ENCODE peak calls at places on chromosome 18, in ten cellular contexts. One of them, this sample, is unnamed.

GRCh38 chr18:7584646-7585271 is 17.6 kb downstream of the PTPRM start:
- DNase-seq in fibroblast of mammary gland: no peak
- DNase-seq in neural crest cell: no peak
- DNase-seq in upper lobe of right lung: no peak
- DNase-seq in AG09309: no peak
- DNase-seq in endodermal cell: no peak
- DNase-seq in H9: no peak
- DNase-seq in heart right ventricle: no peak
- DNase-seq in AG09319: no peak
- DNase-seq in Calu3: no peak
- DNase-seq in this sample: no peak

GRCh38 chr18:67266246-67266570 is 250.3 kb downstream of the DSEL start:
- DNase-seq in neural crest cell: no peak
- DNase-seq in AG09319: no peak
- DNase-seq in fibroblast of mammary gland: no peak
- DNase-seq in upper lobe of right lung: no peak
- DNase-seq in H9: no peak
- DNase-seq in heart right ventricle: no peak
- DNase-seq in AG09309: no peak
- DNase-seq in Calu3: no peak
- DNase-seq in endodermal cell: no peak
- DNase-seq in this sample: no peak

GRCh38 chr18:62018034-62018760 is 125.4 kb upstream of the RNF152 start:
- DNase-seq in neural crest cell: no peak
- DNase-seq in heart right ventricle: peak
- DNase-seq in AG09319: peak
- DNase-seq in fibroblast of mammary gland: peak
- DNase-seq in AG09309: peak
- DNase-seq in Calu3: no peak
- DNase-seq in H9: no peak
- DNase-seq in upper lobe of right lung: no peak
- DNase-seq in endodermal cell: no peak
- DNase-seq in this sample: no peak

GRCh38 chr18:34650121-34650545 is 60.0 kb upstream of the DTNA start:
- DNase-seq in heart right ventricle: no peak
- DNase-seq in upper lobe of right lung: no peak
- DNase-seq in neural crest cell: no peak
- DNase-seq in endodermal cell: no peak
- DNase-seq in AG09319: peak
- DNase-seq in fibroblast of mammary gland: peak
- DNase-seq in AG09309: peak
- DNase-seq in Calu3: no peak
- DNase-seq in H9: no peak
- DNase-seq in this sample: no peak

GRCh38 chr18:22552254-22552653 is 134.5 kb upstream of the CTAGE1 start:
- DNase-seq in neural crest cell: no peak
- DNase-seq in endodermal cell: no peak
- DNase-seq in Calu3: peak
- DNase-seq in H9: no peak
- DNase-seq in upper lobe of right lung: no peak
- DNase-seq in fibroblast of mammary gland: no peak
- DNase-seq in AG09319: no peak
- DNase-seq in AG09309: no peak
- DNase-seq in heart right ventricle: no peak
- DNase-seq in this sample: no peak

GRCh38 chr18:7598167-7599062 is 31.3 kb downstream of the PTPRM start:
- DNase-seq in upper lobe of right lung: no peak
- DNase-seq in neural crest cell: no peak
- DNase-seq in endodermal cell: no peak
- DNase-seq in AG09319: no peak
- DNase-seq in H9: no peak
- DNase-seq in AG09309: no peak
- DNase-seq in heart right ventricle: no peak
- DNase-seq in Calu3: no peak
- DNase-seq in fibroblast of mammary gland: peak
- DNase-seq in this sample: no peak

GRCh38 chr18:40222736-40223135 is 1732.3 kb upstream of the PIK3C3 start:
- DNase-seq in fibroblast of mammary gland: peak
- DNase-seq in AG09309: no peak
- DNase-seq in heart right ventricle: no peak
- DNase-seq in AG09319: no peak
- DNase-seq in endodermal cell: no peak
- DNase-seq in H9: no peak
- DNase-seq in upper lobe of right lung: no peak
- DNase-seq in Calu3: no peak
- DNase-seq in neural crest cell: no peak
- DNase-seq in this sample: no peak

GRCh38 chr18:22048221-22048620 is 121.2 kb upstream of the GATA6 start:
- DNase-seq in heart right ventricle: no peak
- DNase-seq in Calu3: no peak
- DNase-seq in neural crest cell: no peak
- DNase-seq in endodermal cell: no peak
- DNase-seq in H9: no peak
- DNase-seq in AG09309: no peak
- DNase-seq in AG09319: no peak
- DNase-seq in fibroblast of mammary gland: no peak
- DNase-seq in upper lobe of right lung: no peak
- DNase-seq in this sample: no peak

GRCh38 chr18:9859232-9859631 is 26.5 kb upstream of the TXNDC2 start:
- DNase-seq in AG09309: no peak
- DNase-seq in neural crest cell: no peak
- DNase-seq in endodermal cell: no peak
- DNase-seq in AG09319: no peak
- DNase-seq in H9: no peak
- DNase-seq in upper lobe of right lung: no peak
- DNase-seq in fibroblast of mammary gland: no peak
- DNase-seq in heart right ventricle: no peak
- DNase-seq in Calu3: no peak
- DNase-seq in this sample: no peak

GRCh38 chr18:34729264-34729663 is 19.2 kb downstream of the DTNA start:
- DNase-seq in Calu3: peak
- DNase-seq in H9: peak
- DNase-seq in AG09319: no peak
- DNase-seq in endodermal cell: peak
- DNase-seq in AG09309: no peak
- DNase-seq in upper lobe of right lung: no peak
- DNase-seq in fibroblast of mammary gland: peak
- DNase-seq in heart right ventricle: no peak
- DNase-seq in neural crest cell: no peak
- DNase-seq in this sample: no peak

GRCh38 chr18:23094411-23095165 is 40.7 kb upstream of the CABLES1 start:
- DNase-seq in heart right ventricle: no peak
- DNase-seq in H9: peak
- DNase-seq in neural crest cell: peak
- DNase-seq in fibroblast of mammary gland: no peak
- DNase-seq in AG09319: no peak
- DNase-seq in upper lobe of right lung: no peak
- DNase-seq in Calu3: no peak
- DNase-seq in endodermal cell: peak
- DNase-seq in AG09309: no peak
- DNase-seq in this sample: peak

GRCh38 chr18:48781041-48781989 is 169.4 kb downstream of the SMAD7 start:
- DNase-seq in heart right ventricle: peak
- DNase-seq in H9: no peak
- DNase-seq in endodermal cell: no peak
- DNase-seq in fibroblast of mammary gland: peak
- DNase-seq in upper lobe of right lung: peak
- DNase-seq in Calu3: no peak
- DNase-seq in neural crest cell: peak
- DNase-seq in AG09319: no peak
- DNase-seq in AG09309: no peak
- DNase-seq in this sample: peak

GRCh38 chr18:78679061-78679460 is 300.6 kb upstream of the SALL3 start:
- DNase-seq in Calu3: no peak
- DNase-seq in AG09309: no peak
- DNase-seq in AG09319: no peak
- DNase-seq in fibroblast of mammary gland: no peak
- DNase-seq in H9: no peak
- DNase-seq in upper lobe of right lung: peak
- DNase-seq in heart right ventricle: no peak
- DNase-seq in endodermal cell: no peak
- DNase-seq in neural crest cell: no peak
- DNase-seq in this sample: no peak

GRCh38 chr18:32213693-32214092 is 23.9 kb downstream of the MEP1B start:
- DNase-seq in AG09319: no peak
- DNase-seq in AG09309: no peak
- DNase-seq in fibroblast of mammary gland: no peak
- DNase-seq in upper lobe of right lung: no peak
- DNase-seq in neural crest cell: no peak
- DNase-seq in H9: no peak
- DNase-seq in Calu3: no peak
- DNase-seq in endodermal cell: no peak
- DNase-seq in heart right ventricle: no peak
- DNase-seq in this sample: no peak

DNA sequence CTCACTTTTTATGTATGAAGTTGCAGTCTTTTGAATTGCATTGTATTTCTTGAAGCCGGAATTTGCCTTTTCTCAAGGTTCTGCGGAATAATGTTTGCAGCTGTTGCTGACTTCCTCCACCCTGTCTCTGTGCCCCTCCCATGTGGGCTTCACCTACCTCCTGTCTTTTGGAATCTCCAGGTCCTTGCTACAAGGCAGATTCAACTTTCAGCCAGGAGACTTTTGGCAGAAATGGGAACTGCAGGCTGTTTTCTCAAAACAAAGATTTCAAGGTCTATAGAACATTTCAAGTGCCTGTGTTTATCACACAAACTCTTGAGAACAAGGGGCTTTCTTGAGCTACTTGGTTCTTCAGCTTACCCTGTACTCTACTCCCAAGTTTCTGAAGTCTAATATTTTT is 25.6 kb downstream of the ZNF236 start:
- DNase-seq in AG09319: no peak
- DNase-seq in endodermal cell: peak
- DNase-seq in AG09309: no peak
- DNase-seq in fibroblast of mammary gland: no peak
- DNase-seq in neural crest cell: no peak
- DNase-seq in upper lobe of right lung: no peak
- DNase-seq in heart right ventricle: no peak
- DNase-seq in Calu3: no peak
- DNase-seq in H9: peak
- DNase-seq in this sample: no peak
- TF ChIP-seq CTCF in AG09319: no peak
- TF ChIP-seq CTCF in endodermal cell: peak
- TF ChIP-seq CTCF in AG09309: no peak
- TF ChIP-seq CTCF in fibroblast of mammary gland: peak
- TF ChIP-seq CTCF in neural crest cell: peak
- TF ChIP-seq CTCF in upper lobe of right lung: peak
- TF ChIP-seq CTCF in heart right ventricle: no peak
- TF ChIP-seq CTCF in Calu3: no peak
- TF ChIP-seq CTCF in H9: peak
- TF ChIP-seq CTCF in this sample: no peak

GRCh38 chr18:26017929-26018328 is 72.5 kb downstream of the SS18 start:
- DNase-seq in AG09309: no peak
- DNase-seq in Calu3: no peak
- DNase-seq in heart right ventricle: no peak
- DNase-seq in neural crest cell: no peak
- DNase-seq in H9: no peak
- DNase-seq in upper lobe of right lung: no peak
- DNase-seq in endodermal cell: no peak
- DNase-seq in AG09319: no peak
- DNase-seq in fibroblast of mammary gland: no peak
- DNase-seq in this sample: no peak
- TF ChIP-seq CTCF in AG09309: peak
- TF ChIP-seq CTCF in Calu3: no peak
- TF ChIP-seq CTCF in heart right ventricle: no peak
- TF ChIP-seq CTCF in neural crest cell: peak
- TF ChIP-seq CTCF in H9: no peak
- TF ChIP-seq CTCF in upper lobe of right lung: no peak
- TF ChIP-seq CTCF in endodermal cell: peak
- TF ChIP-seq CTCF in AG09319: no peak
- TF ChIP-seq CTCF in fibroblast of mammary gland: no peak
- TF ChIP-seq CTCF in this sample: no peak

GRCh38 chr18:27549335-27550039 is 364.4 kb upstream of the CHST9 start:
- DNase-seq in neural crest cell: no peak
- DNase-seq in fibroblast of mammary gland: no peak
- DNase-seq in upper lobe of right lung: no peak
- DNase-seq in H9: no peak
- DNase-seq in heart right ventricle: no peak
- DNase-seq in AG09319: no peak
- DNase-seq in Calu3: no peak
- DNase-seq in endodermal cell: no peak
- DNase-seq in AG09309: no peak
- DNase-seq in this sample: no peak
- TF ChIP-seq CTCF in neural crest cell: no peak
- TF ChIP-seq CTCF in fibroblast of mammary gland: no peak
- TF ChIP-seq CTCF in upper lobe of right lung: no peak
- TF ChIP-seq CTCF in H9: peak
- TF ChIP-seq CTCF in heart right ventricle: no peak
- TF ChIP-seq CTCF in AG09319: no peak
- TF ChIP-seq CTCF in Calu3: no peak
- TF ChIP-seq CTCF in endodermal cell: peak
- TF ChIP-seq CTCF in AG09309: no peak
- TF ChIP-seq CTCF in this sample: no peak

DNA sequence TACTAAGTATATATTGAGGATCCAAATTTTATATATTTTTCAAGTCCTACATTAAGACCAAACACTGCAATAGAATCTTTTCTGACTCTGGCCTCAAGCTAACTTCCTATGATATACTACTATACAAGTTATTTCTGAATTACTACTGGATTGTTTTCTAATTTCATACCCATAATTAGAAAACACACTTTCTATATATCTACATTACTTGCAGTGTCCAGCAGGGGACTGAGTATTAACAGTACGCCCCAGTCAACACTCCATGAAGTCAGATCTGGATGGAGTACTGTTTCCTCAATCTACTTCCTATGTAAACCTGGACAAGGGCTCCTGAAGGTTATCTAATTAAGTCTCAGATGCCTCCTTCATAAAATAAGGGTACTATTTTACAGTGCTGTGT is 26.5 kb downstream of the RMP24 start:
- DNase-seq in heart right ventricle: no peak
- DNase-seq in upper lobe of right lung: no peak
- DNase-seq in endodermal cell: no peak
- DNase-seq in neural crest cell: no peak
- DNase-seq in AG09319: no peak
- DNase-seq in AG09309: no peak
- DNase-seq in fibroblast of mammary gland: peak
- DNase-seq in Calu3: no peak
- DNase-seq in H9: no peak
- DNase-seq in this sample: no peak
- TF ChIP-seq CTCF in heart right ventricle: peak
- TF ChIP-seq CTCF in upper lobe of right lung: peak
- TF ChIP-seq CTCF in endodermal cell: peak
- TF ChIP-seq CTCF in neural crest cell: peak
- TF ChIP-seq CTCF in AG09319: no peak
- TF ChIP-seq CTCF in AG09309: peak
- TF ChIP-seq CTCF in fibroblast of mammary gland: peak
- TF ChIP-seq CTCF in Calu3: peak
- TF ChIP-seq CTCF in H9: peak
- TF ChIP-seq CTCF in this sample: peak

This sample was measured in nephron progenitor cell.